ENCODE peak calls at places on chromosomes 3 and 15, in five cellular contexts. One of them, this sample, is unnamed. For H3K27me3 and H3K4me1, the result is how much of the 10 kb centered on the place peaks cover.

GRCh38 chr3:181358060-181358459 is 353.7 kb upstream of the SOX2 start:
- DNase-seq in right cardiac atrium: no peak
- DNase-seq in right lobe of liver: no peak
- DNase-seq in CD8-positive, alpha-beta T cell: no peak
- DNase-seq in Panc1: no peak
- DNase-seq in this sample: no peak

GRCh38 chr3:29382399-29382798 is 101.5 kb downstream of the RBMS3 start:
- DNase-seq in right cardiac atrium: no peak
- DNase-seq in right lobe of liver: no peak
- DNase-seq in CD8-positive, alpha-beta T cell: no peak
- DNase-seq in Panc1: no peak
- DNase-seq in this sample: no peak

GRCh38 chr3:158845748-158846350 is 44.0 kb downstream of the MFSD1 start:
- DNase-seq in right cardiac atrium: no peak
- DNase-seq in right lobe of liver: no peak
- DNase-seq in CD8-positive, alpha-beta T cell: no peak
- DNase-seq in Panc1: no peak
- DNase-seq in this sample: no peak

GRCh38 chr3:114178770-114179368 is at the start of gene DRD3:
- DNase-seq in right cardiac atrium: no peak
- DNase-seq in right lobe of liver: no peak
- DNase-seq in CD8-positive, alpha-beta T cell: peak
- DNase-seq in Panc1: no peak
- DNase-seq in this sample: no peak

GRCh38 chr3:100708644-100708988 is 678 bp upstream of the TFG start:
- DNase-seq in right cardiac atrium: no peak
- DNase-seq in right lobe of liver: no peak
- DNase-seq in CD8-positive, alpha-beta T cell: no peak
- DNase-seq in Panc1: no peak
- DNase-seq in this sample: no peak

GRCh38 chr15:38589502-38589901 is 24.9 kb upstream of the RASGRP1 start:
- DNase-seq in right cardiac atrium: no peak
- DNase-seq in right lobe of liver: no peak
- DNase-seq in CD8-positive, alpha-beta T cell: no peak
- DNase-seq in Panc1: no peak
- DNase-seq in this sample: no peak

GRCh38 chr3:169227911-169228310 is 435.6 kb downstream of the MECOM start:
- DNase-seq in right cardiac atrium: no peak
- DNase-seq in right lobe of liver: no peak
- DNase-seq in CD8-positive, alpha-beta T cell: no peak
- DNase-seq in Panc1: no peak
- DNase-seq in this sample: no peak

GRCh38 chr15:85289677-85290365 is 90.6 kb upstream of the AKAP13 start:
- DNase-seq in right cardiac atrium: no peak
- DNase-seq in right lobe of liver: peak
- DNase-seq in CD8-positive, alpha-beta T cell: no peak
- DNase-seq in Panc1: peak
- DNase-seq in this sample: peak

GRCh38 chr15:96345560-96346389 is 15.3 kb downstream of the NR2F2 start:
- DNase-seq in right cardiac atrium: peak
- DNase-seq in right lobe of liver: peak
- DNase-seq in CD8-positive, alpha-beta T cell: no peak
- DNase-seq in Panc1: no peak
- DNase-seq in this sample: peak

GRCh38 chr3:108473711-108474110 is 36.7 kb downstream of the MYH15 start:
- DNase-seq in right cardiac atrium: no peak
- DNase-seq in right lobe of liver: no peak
- DNase-seq in CD8-positive, alpha-beta T cell: no peak
- DNase-seq in Panc1: no peak
- DNase-seq in this sample: no peak

GRCh38 chr3:31132132-31132769 is 237.8 kb upstream of the GADL1 start:
- DNase-seq in right cardiac atrium: no peak
- DNase-seq in right lobe of liver: no peak
- DNase-seq in CD8-positive, alpha-beta T cell: no peak
- DNase-seq in Panc1: peak
- DNase-seq in this sample: no peak

GRCh38 chr3:195214381-195214780 is 56.6 kb downstream of the XXYLT1 start:
- DNase-seq in right cardiac atrium: no peak
- DNase-seq in right lobe of liver: no peak
- DNase-seq in CD8-positive, alpha-beta T cell: no peak
- DNase-seq in Panc1: no peak
- DNase-seq in this sample: no peak

GRCh38 chr3:196569003-196569516 is 600 bp downstream of the FBXO45 start:
- DNase-seq in right cardiac atrium: peak
- DNase-seq in right lobe of liver: peak
- DNase-seq in CD8-positive, alpha-beta T cell: peak
- DNase-seq in Panc1: no peak
- DNase-seq in this sample: peak

GRCh38 chr15:59366368-59367021 is 6.2 kb downstream of the MYO1E start:
- DNase-seq in right cardiac atrium: no peak
- DNase-seq in right lobe of liver: no peak
- DNase-seq in CD8-positive, alpha-beta T cell: no peak
- DNase-seq in Panc1: no peak
- DNase-seq in this sample: no peak

GRCh38 chr3:48599077-48599501 is 4.0 kb upstream of the COL7A1 start:
- DNase-seq in right cardiac atrium: peak
- DNase-seq in right lobe of liver: no peak
- DNase-seq in CD8-positive, alpha-beta T cell: no peak
- DNase-seq in Panc1: no peak
- DNase-seq in this sample: no peak

GRCh38 chr3:126911162-126912026 is 71.5 kb upstream of the PLXNA1 start:
- DNase-seq in right cardiac atrium: peak
- DNase-seq in right lobe of liver: peak
- DNase-seq in CD8-positive, alpha-beta T cell: peak
- DNase-seq in Panc1: peak
- DNase-seq in this sample: peak

GRCh38 chr3:59286791-59287531 is 237.1 kb upstream of the CFAP20DC start:
- DNase-seq in right cardiac atrium: no peak
- DNase-seq in right lobe of liver: no peak
- DNase-seq in CD8-positive, alpha-beta T cell: no peak
- DNase-seq in Panc1: no peak
- DNase-seq in this sample: no peak

GRCh38 chr3:117788086-117788485 is 1078.5 kb downstream of the TUSC7 start:
- DNase-seq in right cardiac atrium: no peak
- DNase-seq in right lobe of liver: no peak
- DNase-seq in CD8-positive, alpha-beta T cell: no peak
- DNase-seq in Panc1: no peak
- DNase-seq in this sample: no peak

GRCh38 chr3:4562595-4562994 is 69.4 kb downstream of the ITPR1 start:
- DNase-seq in right cardiac atrium: no peak
- DNase-seq in right lobe of liver: no peak
- DNase-seq in CD8-positive, alpha-beta T cell: no peak
- DNase-seq in Panc1: no peak
- DNase-seq in this sample: no peak

GRCh38 chr15:50135123-50135541 is 16.1 kb upstream of the ATP8B4 start:
- DNase-seq in right cardiac atrium: no peak
- DNase-seq in right lobe of liver: no peak
- DNase-seq in CD8-positive, alpha-beta T cell: no peak
- DNase-seq in Panc1: no peak
- DNase-seq in this sample: no peak

GRCh38 chr3:161096771-161097367 is 8.3 kb downstream of the B3GALNT1 start:
- DNase-seq in right cardiac atrium: no peak
- DNase-seq in right lobe of liver: no peak
- DNase-seq in CD8-positive, alpha-beta T cell: no peak
- DNase-seq in Panc1: no peak
- DNase-seq in this sample: no peak

GRCh38 chr3:105284876-105285275 is 81.8 kb upstream of the ALCAM start:
- DNase-seq in right cardiac atrium: no peak
- DNase-seq in right lobe of liver: no peak
- DNase-seq in CD8-positive, alpha-beta T cell: no peak
- DNase-seq in Panc1: no peak
- DNase-seq in this sample: no peak

GRCh38 chr3:179973931-179974361 is 62.8 kb downstream of the PEX5L start:
- DNase-seq in right cardiac atrium: no peak
- DNase-seq in right lobe of liver: no peak
- DNase-seq in CD8-positive, alpha-beta T cell: no peak
- DNase-seq in Panc1: no peak
- DNase-seq in this sample: no peak

GRCh38 chr15:31325432-31325975 is 1.1 kb upstream of the KLF13 start:
- DNase-seq in right cardiac atrium: peak
- DNase-seq in right lobe of liver: peak
- DNase-seq in CD8-positive, alpha-beta T cell: peak
- DNase-seq in Panc1: no peak
- DNase-seq in this sample: peak

GRCh38 chr3:152769523-152769922 is 65.4 kb upstream of the P2RY1 start:
- DNase-seq in right cardiac atrium: no peak
- DNase-seq in right lobe of liver: no peak
- DNase-seq in CD8-positive, alpha-beta T cell: no peak
- DNase-seq in Panc1: no peak
- DNase-seq in this sample: no peak

GRCh38 chr3:193301441-193301840 is 60.4 kb downstream of the PLAAT1 start:
- DNase-seq in right cardiac atrium: no peak
- DNase-seq in right lobe of liver: no peak
- DNase-seq in CD8-positive, alpha-beta T cell: no peak
- DNase-seq in Panc1: peak
- DNase-seq in this sample: no peak

GRCh38 chr3:111923095-111923771 is 55.6 kb upstream of the ABHD10 start:
- DNase-seq in right cardiac atrium: no peak
- DNase-seq in right lobe of liver: no peak
- DNase-seq in CD8-positive, alpha-beta T cell: no peak
- DNase-seq in Panc1: no peak
- DNase-seq in this sample: no peak

GRCh38 chr3:195895900-195896360 is 12.4 kb downstream of the TNK2 start:
- DNase-seq in right cardiac atrium: peak
- DNase-seq in right lobe of liver: peak
- DNase-seq in CD8-positive, alpha-beta T cell: peak
- DNase-seq in Panc1: no peak
- DNase-seq in this sample: peak

GRCh38 chr3:79354179-79354688 is 413.6 kb downstream of the ROBO1 start:
- DNase-seq in right cardiac atrium: no peak
- DNase-seq in right lobe of liver: no peak
- DNase-seq in CD8-positive, alpha-beta T cell: no peak
- DNase-seq in Panc1: no peak
- DNase-seq in this sample: no peak

GRCh38 chr3:24608701-24609387 is 114.2 kb upstream of the THRB start:
- DNase-seq in right cardiac atrium: peak
- DNase-seq in right lobe of liver: no peak
- DNase-seq in CD8-positive, alpha-beta T cell: no peak
- DNase-seq in Panc1: no peak
- DNase-seq in this sample: no peak

GRCh38 chr15:76347507-76348055 is 11.0 kb downstream of the ISL2 start:
- DNase-seq in right cardiac atrium: no peak
- DNase-seq in right lobe of liver: no peak
- DNase-seq in CD8-positive, alpha-beta T cell: no peak
- DNase-seq in Panc1: no peak
- DNase-seq in this sample: no peak
- H3K27me3 ChIP-seq in right cardiac atrium: under half
- H3K27me3 ChIP-seq in right lobe of liver: under half
- H3K27me3 ChIP-seq in CD8-positive, alpha-beta T cell: under half
- H3K27me3 ChIP-seq in Panc1: under half
- H3K27me3 ChIP-seq in this sample: half or more

GRCh38 chr15:89378699-89379422 is 44.2 kb upstream of the POLG start:
- DNase-seq in right cardiac atrium: peak
- DNase-seq in right lobe of liver: no peak
- DNase-seq in CD8-positive, alpha-beta T cell: no peak
- DNase-seq in Panc1: no peak
- DNase-seq in this sample: no peak
- H3K4me3 ChIP-seq in right cardiac atrium: peak
- H3K4me3 ChIP-seq in right lobe of liver: no peak
- H3K4me3 ChIP-seq in CD8-positive, alpha-beta T cell: peak
- H3K4me3 ChIP-seq in Panc1: no peak
- H3K4me3 ChIP-seq in this sample: peak

GRCh38 chr15:52678468-52679231 is 538 bp downstream of the ATOSA start:
- DNase-seq in right cardiac atrium: peak
- DNase-seq in right lobe of liver: peak
- DNase-seq in CD8-positive, alpha-beta T cell: peak
- DNase-seq in Panc1: no peak
- DNase-seq in this sample: peak
- H3K4me1 ChIP-seq in right cardiac atrium: under half
- H3K4me1 ChIP-seq in right lobe of liver: under half
- H3K4me1 ChIP-seq in CD8-positive, alpha-beta T cell: half or more
- H3K4me1 ChIP-seq in Panc1: under half
- H3K4me1 ChIP-seq in this sample: half or more

GRCh38 chr3:14570089-14570488 is 29.9 kb upstream of the GRIP2 start:
- DNase-seq in right cardiac atrium: no peak
- DNase-seq in right lobe of liver: no peak
- DNase-seq in CD8-positive, alpha-beta T cell: no peak
- DNase-seq in Panc1: no peak
- DNase-seq in this sample: no peak
- H3K27me3 ChIP-seq in right cardiac atrium: under half
- H3K27me3 ChIP-seq in right lobe of liver: under half
- H3K27me3 ChIP-seq in CD8-positive, alpha-beta T cell: under half
- H3K27me3 ChIP-seq in Panc1: under half
- H3K27me3 ChIP-seq in this sample: half or more

This sample was measured in left ventricle myocardium inferior.